ENCODE peak calls at places on chromosome 13, in six cellular contexts. B, Y, F, W, T and X are unnamed samples.

GRCh38 chr13:102680842-102681725 is 13.8 kb downstream of the METTL21C start:
- DNase-seq in B (peak), Y (no peak), F (no peak), W (no peak), T (no peak), X (no peak)

GRCh38 chr13:60540276-60540675 is 143.3 kb downstream of the TDRD3 start:
- DNase-seq in B (no peak), Y (no peak), F (no peak), W (no peak), T (no peak), X (no peak)

GRCh38 chr13:102240110-102240509 is 161.7 kb downstream of the FGF14 start:
- DNase-seq in B (no peak), Y (no peak), F (no peak), W (no peak), T (no peak), X (no peak)

GRCh38 chr13:61110804-61111203 is 304.8 kb downstream of the PCDH20 start:
- DNase-seq in B (no peak), Y (no peak), F (peak), W (no peak), T (no peak), X (no peak)

GRCh38 chr13:66835040-66835628 is 395.0 kb downstream of the PCDH9 start:
- DNase-seq in B (no peak), Y (peak), F (no peak), W (no peak), T (peak), X (peak)

GRCh38 chr13:43390101-43390500 is 366.7 kb downstream of the DNAJC15 start:
- DNase-seq in B (no peak), Y (no peak), F (no peak), W (no peak), T (no peak), X (no peak)

GRCh38 chr13:91506759-91507158 is 108.3 kb downstream of the GPC5 start:
- DNase-seq in B (no peak), Y (no peak), F (no peak), W (no peak), T (no peak), X (no peak)

GRCh38 chr13:98483636-98484288 is 93.1 kb downstream of the STK24 start:
- DNase-seq in B (no peak), Y (no peak), F (no peak), W (no peak), T (no peak), X (no peak)

GRCh38 chr13:50248537-50249521 is 233.6 kb downstream of the KCNRG start:
- DNase-seq in B (no peak), Y (no peak), F (no peak), W (no peak), T (no peak), X (no peak)

GRCh38 chr13:113123226-113124150 is 889 bp downstream of the F10 start:
- DNase-seq in B (no peak), Y (no peak), F (no peak), W (no peak), T (no peak), X (no peak)

GRCh38 chr13:99432637-99433542 is 68.4 kb upstream of the TM9SF2 start:
- DNase-seq in B (peak), Y (peak), F (peak), W (peak), T (peak), X (no peak)